ENCODE peak calls at places on chromosomes 1 and 21, in four cellular contexts. X, Z, Q and N are unnamed samples.

GRCh38 chr1:243475966-243476365 is 220.1 kb downstream of the SDCCAG8 start:
- DNase-seq in X (no peak), Z (no peak), Q (no peak), N (no peak)

GRCh38 chr1:192506741-192507155 is 68.8 kb upstream of the RGS1 start:
- DNase-seq in X (no peak), Z (no peak), Q (no peak), N (no peak)

GRCh38 chr21:30996728-30997127 is 41.5 kb downstream of the KRTAP19-8 start:
- DNase-seq in X (no peak), Z (no peak), Q (no peak), N (no peak)

GRCh38 chr1:28392027-28392652 is 22.6 kb downstream of the PHACTR4 start:
- DNase-seq in X (peak; percentile 79), Z (peak; percentile 88), Q (no peak), N (no peak)

GRCh38 chr1:119885903-119886783 is 10.2 kb downstream of the ADAM30 start:
- DNase-seq in X (no peak), Z (no peak), Q (peak; percentile 21), N (peak; percentile 52)

GRCh38 chr1:180204231-180204630 is 25.8 kb upstream of the LHX4 start:
- DNase-seq in X (no peak), Z (no peak), Q (no peak), N (no peak)

GRCh38 chr1:244559561-244559960 is 93.4 kb upstream of the DESI2 start:
- DNase-seq in X (no peak), Z (no peak), Q (no peak), N (no peak)

GRCh38 chr1:79355073-79355472 is 348.5 kb upstream of the ADGRL4 start:
- DNase-seq in X (peak; percentile 64), Z (peak; percentile 35), Q (no peak), N (no peak)

GRCh38 chr1:101366513-101367215 is 129.8 kb downstream of the S1PR1 start:
- DNase-seq in X (no peak), Z (no peak), Q (no peak), N (no peak)

GRCh38 chr1:19035356-19036048 is 79.0 kb upstream of the IFFO2 start:
- DNase-seq in X (no peak), Z (no peak), Q (no peak), N (no peak)

GRCh38 chr21:45617021-45617930 is 26.2 kb upstream of the PCBP3 start:
- DNase-seq in X (no peak), Z (no peak), Q (no peak), N (no peak)

GRCh38 chr1:93839307-93839706 is 39.7 kb downstream of the DNTTIP2 start:
- DNase-seq in X (peak; percentile 81), Z (peak; percentile 67), Q (no peak), N (no peak)

GRCh38 chr1:147243228-147243685 is 773 bp downstream of the CHD1L start:
- DNase-seq in X (no peak), Z (no peak), Q (no peak), N (peak; percentile 44)

GRCh38 chr1:39501666-39502065 is 10.2 kb downstream of the BMP8A start:
- DNase-seq in X (peak; percentile 69), Z (peak; percentile 43), Q (no peak), N (no peak)

GRCh38 chr1:99570486-99571089 is 75.3 kb upstream of the PALMD start:
- DNase-seq in X (no peak), Z (no peak), Q (no peak), N (no peak)

GRCh38 chr1:31509124-31510072 is 66.9 kb upstream of the TINAGL1 start:
- DNase-seq in X (no peak), Z (no peak), Q (no peak), N (no peak)

GRCh38 chr1:112508242-112509004 is at the start of gene WNT2B:
- DNase-seq in X (no peak), Z (no peak), Q (peak; percentile 36), N (peak; percentile 44)

GRCh38 chr1:86951430-86951829 is 37.0 kb downstream of the HS2ST1 start:
- DNase-seq in X (no peak), Z (no peak), Q (no peak), N (no peak)

GRCh38 chr1:201655243-201655642 is 116.3 kb downstream of the NAV1 start:
- DNase-seq in X (no peak), Z (peak; percentile 79), Q (no peak), N (no peak)

GRCh38 chr21:44926364-44927101 is 5.8 kb upstream of the ITGB2 start:
- DNase-seq in X (no peak), Z (peak; percentile 21), Q (peak; percentile 47), N (no peak)

GRCh38 chr1:214532070-214532469 is 19.3 kb downstream of the PTPN14 start:
- DNase-seq in X (no peak), Z (no peak), Q (no peak), N (no peak)

GRCh38 chr1:36796101-36796590 is 238.2 kb downstream of the GRIK3 start:
- DNase-seq in X (no peak), Z (no peak), Q (no peak), N (no peak)

GRCh38 chr1:81811757-81812371 is 11.1 kb downstream of the ADGRL2 start:
- DNase-seq in X (no peak), Z (no peak), Q (no peak), N (no peak)

GRCh38 chr1:159922499-159923202 is 2.7 kb downstream of the TAGLN2 start:
- DNase-seq in X (no peak), Z (no peak), Q (no peak), N (peak; percentile 53)

GRCh38 chr21:34835526-34835925 is 166.7 kb downstream of the CLIC6 start:
- DNase-seq in X (no peak), Z (peak; percentile 52), Q (no peak), N (no peak)

GRCh38 chr1:78673120-78673519 is 23.5 kb downstream of the IFI44 start:
- DNase-seq in X (no peak), Z (no peak), Q (no peak), N (no peak)

GRCh38 chr1:1119272-1119890 is 3.5 kb upstream of the C1orf159 start:
- DNase-seq in X (no peak), Z (no peak), Q (no peak), N (no peak)